ENCODE peak calls at places on chromosomes 5 and 9, in nine cellular contexts. C is astrocyte, F is PC-9, Z is transverse colon, P is endothelial cell of umbilical vein, A is neural progenitor cell, W is colonic mucosa, N is H9, Q is WERI-Rb-1. X is an unnamed sample.
A peak's percentile ranks its signal among the peaks of the same experiment; 100 is the strongest.

GRCh38 chr5:17228833-17229291 is 11.4 kb downstream of the BASP1 start:
- DNase-seq in N (no peak), W (no peak), Z (no peak), Q (no peak), C (peak; percentile 78), A (no peak), P (peak; percentile 31), F (no peak), X (no peak)

GRCh38 chr5:168020522-168021294 is 270.7 kb upstream of the WWC1 start:
- DNase-seq in Q (no peak), C (peak; percentile 25), P (no peak), W (no peak), F (no peak), Z (no peak), A (no peak), N (no peak), X (no peak)

GRCh38 chr5:88119535-88119934 is 149.1 kb downstream of the TMEM161B start:
- DNase-seq in Q (no peak), F (no peak), W (no peak), N (no peak), P (no peak), C (peak; percentile 45), Z (no peak), A (no peak), X (no peak)

GRCh38 chr5:136042665-136043121 is 13.9 kb downstream of the TGFBI start:
- DNase-seq in F (no peak), A (peak; percentile 70), N (no peak), W (no peak), Z (no peak), C (peak; percentile 74), Q (no peak), P (peak; percentile 77), X (no peak)

GRCh38 chr9:34510506-34511159 is 12.2 kb downstream of the ENHO start:
- DNase-seq in Q (no peak), W (no peak), A (no peak), C (no peak), P (no peak), N (no peak), F (no peak), Z (no peak), X (peak; percentile 39)

GRCh38 chr5:56419667-56420066 is 186.5 kb upstream of the ANKRD55 start:
- DNase-seq in N (no peak), Z (no peak), A (no peak), C (no peak), P (no peak), W (no peak), Q (no peak), F (no peak), X (no peak)

GRCh38 chr5:97046270-97046982 is 96.0 kb downstream of the LIX1 start:
- DNase-seq in N (no peak), P (no peak), A (no peak), Z (no peak), W (no peak), F (no peak), C (peak; percentile 8), Q (no peak), X (no peak)

GRCh38 chr9:77457916-77458592 is 190.1 kb downstream of the GNA14 start:
- DNase-seq in F (peak; percentile 49), N (peak; percentile 80), P (peak; percentile 63), W (peak; percentile 74), C (peak; percentile 47), Q (peak; percentile 69), Z (peak; percentile 68), A (peak; percentile 84), X (peak; percentile 69)

GRCh38 chr5:115855959-115856358 is 14.2 kb downstream of the AP3S1 start:
- DNase-seq in Q (no peak), Z (no peak), C (no peak), A (no peak), W (no peak), N (no peak), F (no peak), P (no peak), X (no peak)

GRCh38 chr9:113536483-113537226 is 73.1 kb downstream of the RGS3 start:
- DNase-seq in A (peak; percentile 33), Q (peak; percentile 95), F (no peak), P (no peak), W (peak; percentile 60), N (peak; percentile 47), Z (no peak), C (peak; percentile 4), X (no peak)

GRCh38 chr9:75739884-75740611 is 150.4 kb upstream of the PCSK5 start:
- DNase-seq in P (no peak), N (no peak), F (no peak), W (no peak), Z (no peak), C (no peak), A (peak; percentile 53), Q (peak; percentile 13), X (no peak)

GRCh38 chr9:68538200-68538599 is 2.5 kb downstream of the TMEM252 start:
- DNase-seq in P (no peak), F (no peak), C (no peak), N (no peak), Q (no peak), W (no peak), Z (no peak), A (no peak), X (no peak)

GRCh38 chr5:171390883-171391677 is 3.4 kb downstream of the NPM1 start:
- DNase-seq in N (no peak), Q (no peak), W (no peak), Z (no peak), F (no peak), C (no peak), P (no peak), A (no peak), X (no peak)

GRCh38 chr5:6736106-6736505 is 22.9 kb downstream of the TENT4A start:
- DNase-seq in P (no peak), W (no peak), Z (no peak), Q (no peak), A (no peak), C (no peak), N (no peak), F (no peak), X (peak; percentile 84)

GRCh38 chr5:139301766-139302499 is 8.4 kb downstream of the MATR3 start:
- DNase-seq in W (no peak), A (no peak), F (no peak), P (no peak), Z (no peak), Q (no peak), N (no peak), C (no peak), X (no peak)

GRCh38 chr9:112867275-112867991 is 23.2 kb downstream of the SLC46A2 start:
- DNase-seq in Q (no peak), N (peak; percentile 73), F (peak; percentile 82), A (peak; percentile 14), Z (peak; percentile 31), C (peak; percentile 59), W (peak; percentile 68), P (no peak), X (no peak)

GRCh38 chr5:75465480-75465879 is 45.9 kb downstream of the CERT1 start:
- DNase-seq in N (no peak), Q (no peak), W (no peak), Z (no peak), F (no peak), P (peak; percentile 87), C (peak; percentile 51), A (no peak), X (no peak)

GRCh38 chr9:112762726-112763518 is 12.4 kb downstream of the SNX30 start:
- DNase-seq in W (no peak), Z (no peak), P (no peak), N (no peak), C (no peak), Q (no peak), A (no peak), F (no peak), X (no peak)

DNA sequence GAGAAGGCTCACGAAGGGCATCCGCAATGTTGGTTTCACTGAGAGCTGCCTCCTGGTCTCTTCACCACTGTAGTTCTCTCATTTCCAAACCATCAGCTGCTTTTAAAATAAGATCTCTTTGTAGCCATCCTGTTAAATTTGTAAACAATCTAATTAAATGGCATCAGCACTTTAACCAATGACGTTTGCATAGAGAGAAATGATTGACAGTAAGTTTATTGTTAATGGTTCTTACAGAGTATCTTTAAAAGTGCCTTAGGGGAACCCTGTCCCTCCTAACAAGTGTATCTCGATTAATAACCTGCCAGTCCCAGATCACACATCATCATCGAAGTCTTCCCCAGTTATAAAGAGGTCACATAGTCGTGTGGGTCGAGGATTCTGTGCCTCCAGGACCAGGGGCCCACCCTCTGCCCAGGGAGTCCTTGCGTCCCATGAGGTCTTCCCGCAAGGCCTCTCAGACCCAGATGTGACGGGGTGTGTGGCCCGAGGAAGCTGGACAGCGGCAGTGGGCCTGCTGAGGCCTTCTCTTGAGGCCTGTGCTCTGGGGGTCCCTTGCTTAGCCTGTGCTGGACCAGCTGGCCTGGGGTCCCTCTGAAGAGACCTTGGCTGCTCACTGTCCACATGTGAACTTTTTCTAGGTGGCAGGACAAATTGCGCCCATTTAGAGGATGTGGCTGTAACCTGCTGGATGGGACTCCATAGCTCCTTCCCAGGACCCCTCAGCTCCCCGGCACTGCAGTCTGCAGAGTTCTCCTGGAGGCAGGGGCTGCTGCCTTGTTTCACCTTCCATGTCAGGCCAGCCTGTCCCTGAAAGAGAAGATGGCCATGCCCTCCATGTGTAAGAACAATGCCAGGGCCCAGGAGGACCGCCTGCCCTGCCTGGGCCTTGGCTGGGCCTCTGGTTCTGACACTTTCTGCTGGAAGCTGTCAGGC is 16.6 kb downstream of the SQSTM1 start:
- DNase-seq in P (no peak), Z (no peak), N (no peak), F (no peak), C (no peak), A (no peak), W (no peak), Q (no peak), X (peak; percentile 54)
- H3K27ac ChIP-seq in P (no peak overlapping the region), Z (peak overlapping the region; percentile 24), N (no peak overlapping the region), F (peak overlapping the region; percentile 17), C (no peak overlapping the region), A (no peak overlapping the region), W (peak overlapping the region; percentile 16), Q (no peak overlapping the region), X (peak overlapping the region; percentile 25)

GRCh38 chr9:93701494-93702218 is 125.3 kb downstream of the PHF2 start:
- DNase-seq in Z (no peak), A (no peak), P (no peak), C (no peak), W (no peak), N (peak; percentile 15), Q (no peak), F (no peak), X (no peak)
- H3K9me3 ChIP-seq in Z (no peaks in the 10 kb centered on the region), A (no peaks in the 10 kb centered on the region), P (no peaks in the 10 kb centered on the region), C (peaks cover 5% of the 10 kb centered on the region), W (no peaks in the 10 kb centered on the region), N (no peaks in the 10 kb centered on the region), Q (peaks cover 4% of the 10 kb centered on the region), F (no peaks in the 10 kb centered on the region), X (peaks cover 4% of the 10 kb centered on the region)

DNA sequence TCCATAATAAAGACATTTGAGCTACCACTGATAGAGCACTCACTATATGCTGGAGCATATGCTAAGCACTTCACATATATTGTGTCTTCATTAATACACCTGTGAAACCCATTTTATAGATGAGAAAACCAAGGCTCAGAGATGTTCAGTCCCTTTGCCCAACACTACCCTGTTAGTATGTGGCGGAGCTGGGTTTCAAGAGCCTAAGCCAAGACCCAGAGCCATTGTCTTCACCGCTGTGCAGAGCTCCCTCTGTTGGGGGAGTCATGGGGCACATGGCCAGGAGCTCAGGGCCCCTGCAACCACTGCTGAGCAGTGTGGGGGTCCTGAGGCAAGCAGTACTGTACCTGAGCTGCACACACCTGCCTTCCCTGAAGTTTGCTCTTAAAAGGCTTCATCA is 37.3 kb upstream of the SLC25A51 start:
- DNase-seq in Z (no peak), N (no peak), C (no peak), F (no peak), A (no peak), Q (no peak), P (no peak), W (no peak), X (no peak)
- TF ChIP-seq CTCF in Z (no peak), N (peak; percentile 45), C (no peak), F (no peak), A (peak; percentile 13), Q (peak; percentile 8), P (no peak), W (no peak), X (no peak)

GRCh38 chr5:176176231-176176630 is 62.0 kb upstream of the SIMC1 start:
- DNase-seq in F (no peak), C (no peak), N (no peak), Q (no peak), Z (no peak), W (no peak), A (no peak), P (no peak), X (no peak)
- H3K27ac ChIP-seq in F (no peak overlapping the region), C (no peak overlapping the region), N (no peak overlapping the region), Q (no peak overlapping the region), Z (no peak overlapping the region), W (no peak overlapping the region), A (no peak overlapping the region), P (no peak overlapping the region), X (no peak overlapping the region)